ENCODE peak calls at places on chromosome 1, in four cellular contexts. W, I, J and Y are unnamed samples.

GRCh38 chr1:160436975-160437374 is 36.6 kb downstream of the VANGL2 start:
- DNase-seq in W (no peak), I (no peak), J (no peak), Y (no peak)

GRCh38 chr1:94327001-94327685 is 89.8 kb upstream of the ARHGAP29 start:
- DNase-seq in W (no peak), I (no peak), J (no peak), Y (no peak)

GRCh38 chr1:27539901-27540861 is 50.2 kb upstream of the WASF2 start:
- DNase-seq in W (peak; percentile 69), I (peak; percentile 93), J (no peak), Y (no peak)

GRCh38 chr1:200963076-200963475 is 60.4 kb downstream of the KIF21B start:
- DNase-seq in W (no peak), I (peak; percentile 75), J (no peak), Y (no peak)

GRCh38 chr1:228508253-228508652 is 21.1 kb downstream of the RNF187 start:
- DNase-seq in W (no peak), I (no peak), J (no peak), Y (no peak)

GRCh38 chr1:10225573-10225972 is 15.2 kb downstream of the KIF1B start:
- DNase-seq in W (no peak), I (no peak), J (no peak), Y (no peak)

GRCh38 chr1:232927722-232928505 is 22.5 kb upstream of the NTPCR start:
- DNase-seq in W (no peak), I (no peak), J (no peak), Y (no peak)

GRCh38 chr1:116226017-116226416 is 114.8 kb downstream of the MAB21L3 start:
- DNase-seq in W (no peak), I (no peak), J (no peak), Y (no peak)